ENCODE peak calls at places on chromosomes 1 and 21, in eight cellular contexts. V is nephron progenitor cell; O is T-helper 2 cell; M is stimulated activated CD4-positive, alpha-beta T cell treated with anti-CD3 and anti-CD28 coated beads, Interleukin-15, amount 100 ng/mL, for 24 hours; Z is mesothelial cell of epicardium; R is HTR-8/SVneo; B is Calu3; E is EH. P is an unnamed sample.

GRCh38 chr21:34261841-34262832 is 101.7 kb upstream of the KCNE2 start:
- DNase-seq in B (no peak), E (no peak), O (no peak), Z (no peak), R (no peak), V (no peak), M (no peak), P (no peak)

GRCh38 chr1:201348211-201348566 is 29.3 kb downstream of the TNNT2 start:
- DNase-seq in O (no peak), M (peak; percentile 46), V (peak; percentile 66), B (peak; percentile 80), E (peak; percentile 61), Z (no peak), R (peak; percentile 85), P (no peak)

GRCh38 chr1:178607718-178608408 is 95.0 kb downstream of the TEX35 start:
- DNase-seq in B (no peak), M (no peak), O (no peak), E (no peak), R (no peak), V (no peak), Z (no peak), P (no peak)

GRCh38 chr21:44024895-44025353 is 12.8 kb downstream of the TRAPPC10 start:
- DNase-seq in Z (no peak), B (no peak), R (no peak), V (no peak), E (peak; percentile 51), O (no peak), M (no peak), P (no peak)

GRCh38 chr21:39660596-39660995 is 47.9 kb downstream of the B3GALT5 start:
- DNase-seq in Z (no peak), R (peak; percentile 59), V (no peak), E (peak; percentile 87), M (no peak), O (no peak), B (peak; percentile 53), P (no peak)

GRCh38 chr1:66996018-66996682 is 57.8 kb downstream of the SLC35D1 start:
- DNase-seq in E (peak; percentile 72), V (peak; percentile 49), R (peak; percentile 37), M (peak; percentile 72), B (peak; percentile 59), O (peak; percentile 18), Z (no peak), P (peak; percentile 20)

GRCh38 chr1:44602675-44603610 is 71.3 kb downstream of the TMEM53 start:
- DNase-seq in B (no peak), Z (no peak), R (no peak), E (no peak), O (no peak), V (peak; percentile 57), M (no peak), P (no peak)

GRCh38 chr1:225657462-225657989 is 4.6 kb upstream of the ENAH start:
- DNase-seq in B (peak; percentile 5), O (no peak), Z (no peak), R (peak; percentile 67), M (no peak), E (peak; percentile 95), V (no peak), P (no peak)

GRCh38 chr1:198788561-198789064 is 149.8 kb downstream of the PTPRC start:
- DNase-seq in M (peak; percentile 9), Z (no peak), E (peak; percentile 18), B (no peak), V (peak; percentile 31), O (no peak), R (peak; percentile 4), P (no peak)